ENCODE peak calls at places on chromosome 22, in six cellular contexts. One of them, this sample, is unnamed. For H3K36me3 and H3K79me2, the result is how much of the 10 kb centered on the place peaks cover.

GRCh38 chr22:17818166-17818565 is 43.9 kb upstream of the BID start:
- DNase-seq in H1: no peak
- DNase-seq in GM23338: no peak
- DNase-seq in mammary epithelial cell: no peak
- DNase-seq in fibroblast of lung: no peak
- DNase-seq in OCI-LY7: no peak
- DNase-seq in this sample: peak

GRCh38 chr22:30375312-30375849 is 11.8 kb downstream of the RNF215 start:
- DNase-seq in H1: no peak
- DNase-seq in GM23338: no peak
- DNase-seq in mammary epithelial cell: no peak
- DNase-seq in fibroblast of lung: no peak
- DNase-seq in OCI-LY7: no peak
- DNase-seq in this sample: no peak

GRCh38 chr22:48937032-48937639 is 890.5 kb downstream of the BRD1 start:
- DNase-seq in H1: no peak
- DNase-seq in GM23338: no peak
- DNase-seq in mammary epithelial cell: no peak
- DNase-seq in fibroblast of lung: no peak
- DNase-seq in OCI-LY7: no peak
- DNase-seq in this sample: no peak

GRCh38 chr22:33803371-33803770 is 116.9 kb downstream of the LARGE1 start:
- DNase-seq in H1: no peak
- DNase-seq in GM23338: no peak
- DNase-seq in mammary epithelial cell: peak
- DNase-seq in fibroblast of lung: peak
- DNase-seq in OCI-LY7: no peak
- DNase-seq in this sample: no peak

GRCh38 chr22:30733081-30733680 is 38.5 kb downstream of the OSBP2 start:
- DNase-seq in H1: no peak
- DNase-seq in GM23338: no peak
- DNase-seq in mammary epithelial cell: no peak
- DNase-seq in fibroblast of lung: peak
- DNase-seq in OCI-LY7: no peak
- DNase-seq in this sample: no peak

GRCh38 chr22:44218071-44218470 is 37.3 kb downstream of the PARVG start:
- DNase-seq in H1: peak
- DNase-seq in GM23338: no peak
- DNase-seq in mammary epithelial cell: no peak
- DNase-seq in fibroblast of lung: no peak
- DNase-seq in OCI-LY7: no peak
- DNase-seq in this sample: no peak

GRCh38 chr22:48949375-48950149 is 878.1 kb downstream of the BRD1 start:
- DNase-seq in H1: peak
- DNase-seq in GM23338: no peak
- DNase-seq in mammary epithelial cell: no peak
- DNase-seq in fibroblast of lung: no peak
- DNase-seq in OCI-LY7: no peak
- DNase-seq in this sample: no peak

GRCh38 chr22:24510694-24511625 is 15.8 kb downstream of the UPB1 start:
- DNase-seq in H1: no peak
- DNase-seq in GM23338: no peak
- DNase-seq in mammary epithelial cell: peak
- DNase-seq in fibroblast of lung: peak
- DNase-seq in OCI-LY7: peak
- DNase-seq in this sample: no peak

GRCh38 chr22:40792451-40792850 is 26.7 kb downstream of the SLC25A17 start:
- DNase-seq in H1: no peak
- DNase-seq in GM23338: no peak
- DNase-seq in mammary epithelial cell: no peak
- DNase-seq in fibroblast of lung: no peak
- DNase-seq in OCI-LY7: no peak
- DNase-seq in this sample: no peak

GRCh38 chr22:39351689-39352214 is 2.0 kb downstream of the SYNGR1 start:
- DNase-seq in H1: no peak
- DNase-seq in GM23338: peak
- DNase-seq in mammary epithelial cell: peak
- DNase-seq in fibroblast of lung: no peak
- DNase-seq in OCI-LY7: peak
- DNase-seq in this sample: no peak

GRCh38 chr22:37898441-37899181 is 7.5 kb upstream of the MICALL1 start:
- DNase-seq in H1: peak
- DNase-seq in GM23338: peak
- DNase-seq in mammary epithelial cell: peak
- DNase-seq in fibroblast of lung: no peak
- DNase-seq in OCI-LY7: no peak
- DNase-seq in this sample: no peak

GRCh38 chr22:21451545-21452520 is 15.4 kb upstream of the TMEM191C start:
- DNase-seq in H1: peak
- DNase-seq in GM23338: no peak
- DNase-seq in mammary epithelial cell: no peak
- DNase-seq in fibroblast of lung: no peak
- DNase-seq in OCI-LY7: no peak
- DNase-seq in this sample: peak

GRCh38 chr22:35299217-35299716 is 427 bp upstream of the TOM1 start:
- DNase-seq in H1: no peak
- DNase-seq in GM23338: no peak
- DNase-seq in mammary epithelial cell: no peak
- DNase-seq in fibroblast of lung: peak
- DNase-seq in OCI-LY7: peak
- DNase-seq in this sample: no peak

GRCh38 chr22:36456459-36456835 is 25.0 kb downstream of the TXN2 start:
- DNase-seq in H1: no peak
- DNase-seq in GM23338: no peak
- DNase-seq in mammary epithelial cell: no peak
- DNase-seq in fibroblast of lung: no peak
- DNase-seq in OCI-LY7: no peak
- DNase-seq in this sample: no peak

GRCh38 chr22:38923463-38924196 is 33.8 kb upstream of the APOBEC3A start:
- DNase-seq in H1: no peak
- DNase-seq in GM23338: peak
- DNase-seq in mammary epithelial cell: peak
- DNase-seq in fibroblast of lung: peak
- DNase-seq in OCI-LY7: no peak
- DNase-seq in this sample: peak

GRCh38 chr22:41625577-41625976 is 4.5 kb downstream of the XRCC6 start:
- DNase-seq in H1: no peak
- DNase-seq in GM23338: no peak
- DNase-seq in mammary epithelial cell: no peak
- DNase-seq in fibroblast of lung: no peak
- DNase-seq in OCI-LY7: no peak
- DNase-seq in this sample: no peak

GRCh38 chr22:38284042-38284402 is 11.2 kb upstream of the TMEM184B start:
- DNase-seq in H1: no peak
- DNase-seq in GM23338: no peak
- DNase-seq in mammary epithelial cell: no peak
- DNase-seq in fibroblast of lung: peak
- DNase-seq in OCI-LY7: no peak
- DNase-seq in this sample: no peak

GRCh38 chr22:36257948-36258674 is 5.2 kb downstream of the APOL1 start:
- DNase-seq in H1: no peak
- DNase-seq in GM23338: no peak
- DNase-seq in mammary epithelial cell: no peak
- DNase-seq in fibroblast of lung: no peak
- DNase-seq in OCI-LY7: no peak
- DNase-seq in this sample: no peak

GRCh38 chr22:36925388-36926290 is 12.2 kb downstream of the CSF2RB start:
- DNase-seq in H1: no peak
- DNase-seq in GM23338: no peak
- DNase-seq in mammary epithelial cell: no peak
- DNase-seq in fibroblast of lung: no peak
- DNase-seq in OCI-LY7: no peak
- DNase-seq in this sample: no peak

GRCh38 chr22:32175751-32176644 is 16.9 kb upstream of the C22orf42 start:
- DNase-seq in H1: peak
- DNase-seq in GM23338: peak
- DNase-seq in mammary epithelial cell: no peak
- DNase-seq in fibroblast of lung: no peak
- DNase-seq in OCI-LY7: no peak
- DNase-seq in this sample: peak

GRCh38 chr22:36417281-36417686 is 29.5 kb upstream of the MYH9 start:
- DNase-seq in H1: no peak
- DNase-seq in GM23338: peak
- DNase-seq in mammary epithelial cell: peak
- DNase-seq in fibroblast of lung: peak
- DNase-seq in OCI-LY7: peak
- DNase-seq in this sample: no peak

GRCh38 chr22:33918676-33919590 is 1.3 kb downstream of the LARGE1 start:
- DNase-seq in H1: no peak
- DNase-seq in GM23338: no peak
- DNase-seq in mammary epithelial cell: no peak
- DNase-seq in fibroblast of lung: peak
- DNase-seq in OCI-LY7: no peak
- DNase-seq in this sample: no peak

GRCh38 chr22:43168416-43169309 is 17.3 kb downstream of the TSPO start:
- DNase-seq in H1: no peak
- DNase-seq in GM23338: no peak
- DNase-seq in mammary epithelial cell: peak
- DNase-seq in fibroblast of lung: no peak
- DNase-seq in OCI-LY7: no peak
- DNase-seq in this sample: no peak
- H3K36me3 ChIP-seq in H1: under half
- H3K36me3 ChIP-seq in GM23338: under half
- H3K36me3 ChIP-seq in mammary epithelial cell: under half
- H3K36me3 ChIP-seq in fibroblast of lung: under half
- H3K36me3 ChIP-seq in OCI-LY7: half or more
- H3K36me3 ChIP-seq in this sample: under half

DNA sequence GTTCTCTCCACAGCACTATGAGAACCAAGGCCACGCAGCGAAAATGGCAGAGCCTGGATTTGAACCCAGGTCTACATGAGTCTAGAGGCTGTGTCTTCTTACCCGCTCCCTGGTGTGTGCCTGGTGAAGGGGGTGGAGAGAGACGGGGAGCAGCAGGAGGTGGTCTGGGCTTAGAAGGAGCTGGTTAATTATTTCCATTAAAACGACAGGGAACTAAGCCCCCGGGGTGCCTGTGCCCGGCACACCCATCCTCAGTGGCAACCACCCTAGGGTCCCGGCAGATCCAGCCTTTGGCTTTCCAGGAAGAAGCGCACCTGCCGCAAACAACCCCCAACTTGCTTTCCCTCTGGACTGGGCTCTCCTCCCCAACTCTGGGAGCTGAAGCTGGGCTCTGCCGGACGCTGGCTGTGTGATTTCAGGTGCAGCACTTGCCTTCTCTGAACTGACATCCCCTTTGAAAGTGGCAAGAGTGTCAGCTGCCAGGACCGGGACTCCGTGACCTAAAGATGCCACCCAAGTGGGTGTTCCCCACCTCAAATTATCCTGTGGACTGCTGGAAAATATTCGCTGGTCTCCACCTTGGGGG is 35.8 kb downstream of the MN1 start:
- DNase-seq in H1: no peak
- DNase-seq in GM23338: no peak
- DNase-seq in mammary epithelial cell: no peak
- DNase-seq in fibroblast of lung: no peak
- DNase-seq in OCI-LY7: no peak
- DNase-seq in this sample: no peak
- H3K79me2 ChIP-seq in H1: under half
- H3K79me2 ChIP-seq in GM23338: under half
- H3K79me2 ChIP-seq in mammary epithelial cell: under half
- H3K79me2 ChIP-seq in fibroblast of lung: under half
- H3K79me2 ChIP-seq in OCI-LY7: under half
- H3K79me2 ChIP-seq in this sample: under half

DNA sequence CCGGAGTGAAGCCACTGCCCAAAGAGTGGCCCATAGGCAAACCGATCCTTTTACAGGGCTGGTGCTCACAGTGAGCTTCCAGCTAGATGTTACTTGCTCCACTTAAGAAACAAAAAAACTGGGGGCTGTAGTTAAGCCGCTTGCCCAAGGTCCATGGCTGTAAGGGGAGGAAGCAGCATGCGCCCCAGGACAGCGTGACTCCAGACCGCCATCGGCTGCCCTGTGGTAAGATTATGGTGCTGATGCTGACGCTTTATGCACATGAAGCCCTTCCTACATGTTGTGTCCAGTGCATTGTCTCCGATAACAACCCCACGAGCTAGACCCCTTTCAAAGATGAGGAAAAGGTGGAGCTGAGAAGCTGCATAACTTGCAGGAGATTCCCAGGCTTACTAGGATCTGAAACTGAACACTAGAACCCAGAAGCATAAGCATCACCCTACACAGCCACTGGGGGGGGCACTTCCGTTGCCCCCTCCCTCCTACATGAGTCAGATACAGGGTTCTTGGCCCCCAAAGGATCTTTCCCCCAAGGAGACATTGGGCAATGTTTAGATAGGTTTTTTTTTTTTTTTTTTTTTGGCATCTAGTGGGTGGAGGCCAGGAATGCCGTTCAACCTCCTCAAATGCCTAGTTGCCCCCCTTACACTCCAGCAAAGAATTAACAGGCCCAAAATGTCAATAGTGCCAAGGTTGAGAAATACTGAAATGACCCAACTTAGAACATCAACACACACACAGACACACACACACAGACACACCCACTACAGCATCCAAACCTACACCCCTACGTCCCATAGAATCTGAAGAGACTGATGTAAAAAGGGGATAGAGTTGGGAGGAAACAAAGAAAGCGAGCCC is 53.9 kb downstream of the MN1 start:
- DNase-seq in H1: no peak
- DNase-seq in GM23338: peak
- DNase-seq in mammary epithelial cell: no peak
- DNase-seq in fibroblast of lung: no peak
- DNase-seq in OCI-LY7: no peak
- DNase-seq in this sample: no peak
- H3K36me3 ChIP-seq in H1: under half
- H3K36me3 ChIP-seq in GM23338: under half
- H3K36me3 ChIP-seq in mammary epithelial cell: under half
- H3K36me3 ChIP-seq in fibroblast of lung: under half
- H3K36me3 ChIP-seq in OCI-LY7: under half
- H3K36me3 ChIP-seq in this sample: under half

GRCh38 chr22:50302564-50302963 is 4.9 kb downstream of the PLXNB2 start:
- DNase-seq in H1: no peak
- DNase-seq in GM23338: no peak
- DNase-seq in mammary epithelial cell: no peak
- DNase-seq in fibroblast of lung: no peak
- DNase-seq in OCI-LY7: no peak
- DNase-seq in this sample: no peak
- H3K79me2 ChIP-seq in H1: under half
- H3K79me2 ChIP-seq in GM23338: under half
- H3K79me2 ChIP-seq in mammary epithelial cell: half or more
- H3K79me2 ChIP-seq in fibroblast of lung: half or more
- H3K79me2 ChIP-seq in OCI-LY7: under half
- H3K79me2 ChIP-seq in this sample: half or more